ENCODE peak calls at places on chromosomes 3 and 15, in five cellular contexts. Y is A549, C is GM23338, E is HepG2, X is K562. V is an unnamed sample.

GRCh38 chr3:97914390-97914789 is 57.8 kb downstream of the RIOX2 start:
- DNase-seq in E (no peak), C (no peak), Y (no peak), X (peak), V (no peak)

GRCh38 chr15:70024521-70024920 is 73.2 kb downstream of the TLE3 start:
- DNase-seq in E (no peak), C (peak), Y (no peak), X (no peak), V (no peak)

GRCh38 chr3:198048445-198048844 is 88.4 kb downstream of the LMLN start:
- DNase-seq in X (no peak), C (no peak), Y (no peak), E (no peak), V (no peak)

GRCh38 chr15:65060641-65061397 is 7.0 kb downstream of the RASL12 start:
- DNase-seq in E (no peak), X (no peak), C (no peak), Y (no peak), V (no peak)

GRCh38 chr15:29652595-29652994 is 169.7 kb downstream of the TJP1 start:
- DNase-seq in E (no peak), C (no peak), Y (no peak), X (no peak), V (no peak)

GRCh38 chr15:71806452-71806931 is 3.9 kb upstream of the NR2E3 start:
- DNase-seq in Y (no peak), C (peak), E (no peak), X (peak), V (no peak)

GRCh38 chr15:85002517-85002916 is 20.9 kb downstream of the PDE8A start:
- DNase-seq in C (peak), Y (no peak), X (no peak), E (no peak), V (no peak)

GRCh38 chr3:20185364-20185732 is 658 bp downstream of the SGO1 start:
- DNase-seq in Y (no peak), X (peak), C (peak), E (no peak), V (no peak)

GRCh38 chr3:107913671-107914070 is 177.2 kb downstream of the CD47 start:
- DNase-seq in X (no peak), C (no peak), E (no peak), Y (no peak), V (no peak)

GRCh38 chr3:139110072-139110830 is 65.6 kb upstream of the PRR23C start:
- DNase-seq in E (no peak), C (no peak), Y (no peak), X (no peak), V (no peak)

GRCh38 chr15:60830479-60830878 is 351.5 kb upstream of the ICE2 start:
- DNase-seq in X (no peak), Y (no peak), C (no peak), E (no peak), V (no peak)

GRCh38 chr3:178964551-178964950 is 107.1 kb downstream of the ZMAT3 start:
- DNase-seq in X (no peak), E (no peak), Y (no peak), C (no peak), V (no peak)
- TF ChIP-seq JUNB in X (no peak), E (no peak), Y (no peak), C (no peak), V (no peak)

DNA sequence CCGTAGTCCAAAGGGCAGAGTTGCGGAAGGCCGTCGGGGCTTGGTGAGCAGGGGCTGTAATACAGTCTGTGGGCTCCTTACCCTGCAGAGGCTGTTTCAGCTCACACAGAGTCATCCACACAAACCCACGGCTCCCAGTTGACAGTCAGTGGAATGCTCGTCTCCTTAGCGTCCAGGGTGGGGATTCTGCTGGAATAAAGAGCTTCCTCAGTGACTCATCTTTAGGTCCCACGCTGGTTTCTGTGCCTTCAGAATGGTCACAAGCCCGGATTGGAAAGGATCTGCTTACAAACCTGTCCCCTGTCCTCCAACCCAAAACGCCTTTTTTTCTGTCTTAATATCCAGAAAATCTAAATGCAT is 201.3 kb upstream of the TPM1 start:
- DNase-seq in Y (no peak), C (no peak), X (no peak), E (no peak), V (no peak)
- TF ChIP-seq JUNB in Y (no peak), C (no peak), X (no peak), E (no peak), V (no peak)

GRCh38 chr3:184820525-184820924 is 8.6 kb downstream of the VPS8 start:
- DNase-seq in X (no peak), C (no peak), Y (no peak), E (no peak), V (no peak)
- TF ChIP-seq JUNB in X (no peak), C (no peak), Y (no peak), E (no peak), V (no peak)

GRCh38 chr3:126107960-126108688 is 24.2 kb upstream of the SLC41A3 start:
- DNase-seq in C (no peak), E (no peak), Y (no peak), X (no peak), V (no peak)
- TF ChIP-seq JUNB in C (no peak), E (no peak), Y (no peak), X (no peak), V (no peak)

GRCh38 chr15:43943511-43943910 is 116.7 kb downstream of the WDR76 start:
- DNase-seq in Y (no peak), E (no peak), X (no peak), C (no peak), V (no peak)
- TF ChIP-seq JUNB in Y (no peak), E (no peak), X (no peak), C (no peak), V (no peak)

V was measured in GM12878.